ENCODE peak calls at places on chromosomes 5 and 9, in five cellular contexts. C is H1, Z is GM12878, O is HepG2, E is K562. U is an unnamed sample.

GRCh38 chr9:96062051-96062450 is 186.6 kb downstream of the ERCC6L2 start:
- DNase-seq in C (no peak), Z (no peak), O (no peak), E (no peak), U (no peak)

GRCh38 chr5:169637085-169637855 is at the start of gene DOCK2:
- DNase-seq in C (no peak), Z (no peak), O (no peak), E (peak; percentile 47), U (peak; percentile 59)

GRCh38 chr9:84061613-84062205 is 81.1 kb downstream of the RMI1 start:
- DNase-seq in C (no peak), Z (no peak), O (no peak), E (no peak), U (no peak)

GRCh38 chr5:163612358-163613149 is 107.1 kb downstream of the MAT2B start:
- DNase-seq in C (no peak), Z (no peak), O (no peak), E (no peak), U (peak; percentile 16)

GRCh38 chr5:17305024-17305423 is 87.6 kb downstream of the BASP1 start:
- DNase-seq in C (no peak), Z (no peak), O (no peak), E (no peak), U (no peak)

GRCh38 chr9:80144856-80145255 is 573.1 kb downstream of the TLE4 start:
- DNase-seq in C (no peak), Z (no peak), O (no peak), E (no peak), U (no peak)

GRCh38 chr5:66841264-66841663 is 245.1 kb downstream of the MAST4 start:
- DNase-seq in C (no peak), Z (no peak), O (no peak), E (no peak), U (no peak)

GRCh38 chr5:83313431-83313830 is 158.1 kb upstream of the VCAN start:
- DNase-seq in C (no peak), Z (no peak), O (no peak), E (no peak), U (no peak)

GRCh38 chr9:123876750-123877149 is 53.2 kb downstream of the DENND1A start:
- DNase-seq in C (no peak), Z (no peak), O (no peak), E (no peak), U (no peak)

GRCh38 chr9:123867971-123868370 is 62.0 kb downstream of the DENND1A start:
- DNase-seq in C (no peak), Z (no peak), O (no peak), E (no peak), U (no peak)

GRCh38 chr9:123867034-123867433 is 62.9 kb downstream of the DENND1A start:
- DNase-seq in C (no peak), Z (no peak), O (no peak), E (no peak), U (no peak)

GRCh38 chr9:123871781-123872180 is 58.1 kb downstream of the DENND1A start:
- DNase-seq in C (no peak), Z (no peak), O (no peak), E (no peak), U (peak; percentile 24)

DNA sequence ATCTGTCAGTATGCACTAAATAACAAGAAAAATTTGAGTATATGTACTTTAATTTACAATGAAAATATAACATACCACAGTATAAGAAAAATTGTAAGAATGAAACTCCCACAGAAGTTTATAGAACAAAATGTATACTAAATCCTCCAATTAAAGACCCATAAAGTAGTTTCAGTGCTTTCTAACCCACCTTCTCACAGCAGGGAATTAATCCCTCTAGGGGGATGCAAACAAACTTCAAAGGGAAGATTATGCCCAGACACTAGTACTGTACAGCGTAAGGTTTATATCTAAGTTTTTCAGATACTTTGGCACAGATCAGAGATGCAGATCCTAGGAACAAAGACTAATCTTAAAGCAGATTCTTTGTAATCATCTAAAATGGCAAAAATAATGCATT is 57.2 kb downstream of the DENND1A start:
- DNase-seq in C (no peak), Z (no peak), O (no peak), E (no peak), U (no peak)
- TF ChIP-seq CREB1 in C (no peak), Z (no peak), O (no peak), E (no peak), U (no peak)

DNA sequence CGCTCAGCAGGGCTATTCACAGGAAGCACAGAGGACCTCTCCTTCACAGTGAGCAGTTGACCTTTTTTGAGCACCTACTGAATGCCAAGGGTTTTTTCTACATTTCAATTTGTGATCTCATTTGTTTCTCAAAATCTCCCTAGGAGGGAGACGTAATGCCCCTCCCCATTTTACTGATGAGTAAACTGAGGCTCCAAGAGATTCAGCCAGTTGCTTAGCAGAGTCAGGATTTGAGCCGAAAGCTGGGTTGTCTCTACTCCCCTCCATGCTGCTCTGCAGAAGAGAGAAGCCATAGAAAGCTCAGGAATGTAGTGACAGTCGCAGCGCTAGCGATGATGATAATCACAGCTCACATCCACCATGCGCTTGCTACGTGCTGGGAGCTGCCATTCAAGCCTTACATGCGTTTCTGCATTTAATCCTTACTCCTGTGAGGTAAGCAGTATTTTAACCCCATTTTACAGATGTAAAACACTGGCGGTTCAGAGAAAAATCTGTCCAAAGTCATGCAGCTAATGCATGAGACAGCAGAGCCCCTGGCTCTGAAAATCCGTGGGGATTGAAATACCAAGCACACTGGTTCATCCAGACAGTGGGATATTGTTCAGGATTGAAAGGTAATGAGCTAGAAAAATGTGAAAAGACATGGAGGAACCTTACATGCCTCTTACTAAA is 33.8 kb downstream of the ERGIC1 start:
- DNase-seq in C (no peak), Z (no peak), O (no peak), E (no peak), U (no peak)
- H3K4me3 ChIP-seq in C (no peak overlapping the region), Z (no peak overlapping the region), O (no peak overlapping the region), E (no peak overlapping the region), U (no peak overlapping the region)

GRCh38 chr5:107556575-107556974 is 114.2 kb downstream of the EFNA5 start:
- DNase-seq in C (no peak), Z (no peak), O (no peak), E (no peak), U (no peak)

GRCh38 chr5:107554776-107555424 is 115.8 kb downstream of the EFNA5 start:
- DNase-seq in C (no peak), Z (no peak), O (no peak), E (no peak), U (no peak)

GRCh38 chr5:107553063-107553676 is 117.6 kb downstream of the EFNA5 start:
- DNase-seq in C (no peak), Z (no peak), O (no peak), E (no peak), U (peak; percentile 39)

GRCh38 chr5:107557051-107557658 is 113.6 kb downstream of the EFNA5 start:
- DNase-seq in C (peak; percentile 46), Z (no peak), O (no peak), E (no peak), U (peak; percentile 76)

GRCh38 chr5:107555425-107556090 is 115.2 kb downstream of the EFNA5 start:
- DNase-seq in C (no peak), Z (no peak), O (no peak), E (no peak), U (no peak)
- TF ChIP-seq CREB1 in C (no peak), Z (no peak), O (no peak), E (no peak), U (no peak)

DNA sequence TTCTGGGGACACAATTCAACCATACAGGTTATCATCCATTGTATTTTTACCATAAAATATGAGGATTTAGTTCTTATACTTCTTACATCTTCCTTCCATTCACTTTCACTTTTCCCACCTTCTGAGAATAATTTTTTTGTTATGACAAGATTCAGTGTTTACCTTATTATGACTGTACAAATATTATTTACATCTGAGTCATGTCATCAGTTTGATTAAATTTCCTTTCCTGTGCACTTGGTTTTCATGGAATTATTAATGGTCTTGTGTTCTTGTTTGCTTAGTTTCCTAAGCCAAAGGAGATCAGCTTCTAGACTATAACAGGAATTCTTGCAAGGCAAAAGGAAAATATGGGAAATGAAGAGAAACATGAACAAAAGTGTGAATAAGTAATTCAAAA is 366.5 kb downstream of the TMEM38B start:
- DNase-seq in C (no peak), Z (no peak), O (no peak), E (no peak), U (no peak)
- H3K4me3 ChIP-seq in C (no peak overlapping the region), Z (no peak overlapping the region), O (no peak overlapping the region), E (no peak overlapping the region), U (no peak overlapping the region)

GRCh38 chr9:72459308-72459707 is 62.1 kb upstream of the TMC1 start:
- DNase-seq in C (no peak), Z (no peak), O (no peak), E (no peak), U (no peak)

GRCh38 chr9:72457366-72457765 is 64.0 kb upstream of the TMC1 start:
- DNase-seq in C (no peak), Z (no peak), O (no peak), E (no peak), U (no peak)

GRCh38 chr9:72458153-72458552 is 63.3 kb upstream of the TMC1 start:
- DNase-seq in C (no peak), Z (no peak), O (no peak), E (no peak), U (no peak)

GRCh38 chr9:72454871-72455471 is 66.4 kb upstream of the TMC1 start:
- DNase-seq in C (peak; percentile 27), Z (no peak), O (peak; percentile 65), E (no peak), U (peak; percentile 71)

GRCh38 chr9:72453797-72454196 is 67.6 kb upstream of the TMC1 start:
- DNase-seq in C (no peak), Z (no peak), O (peak; percentile 14), E (no peak), U (no peak)
- TF ChIP-seq CREB1 in C (no peak), Z (no peak), O (no peak), E (no peak), U (no peak)

DNA sequence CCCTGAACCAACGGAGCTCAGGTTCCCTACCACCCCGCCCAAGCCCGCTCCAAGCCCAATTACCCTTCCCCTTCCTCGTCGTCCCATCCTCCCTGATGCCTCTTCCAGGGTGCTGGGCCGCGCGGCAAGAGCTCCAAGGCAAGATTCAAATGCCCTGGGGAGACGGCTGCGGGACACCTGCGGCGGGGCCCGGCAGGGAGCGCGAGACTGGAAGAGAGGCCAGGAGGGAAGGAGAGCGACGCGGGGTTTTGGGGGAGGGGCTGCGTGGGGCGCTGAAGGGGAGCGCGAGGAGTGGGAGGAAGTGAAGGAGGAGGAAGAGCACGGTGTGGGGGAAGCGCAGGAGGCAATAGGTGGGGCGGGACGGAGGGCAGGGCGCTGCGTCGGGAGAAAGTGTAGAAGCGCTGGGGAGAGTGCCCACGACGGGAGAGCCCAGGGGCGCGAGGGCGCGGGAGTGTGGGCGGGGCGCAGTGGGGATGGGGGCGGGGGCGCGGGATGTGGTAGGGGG is 975 bp upstream of the NXNL2 start:
- DNase-seq in C (no peak), Z (no peak), O (no peak), E (peak; percentile 30), U (peak; percentile 68)
- H3K4me3 ChIP-seq in C (peak overlapping the region; percentile 91), Z (no peak overlapping the region), O (peak overlapping the region; percentile 25), E (peak overlapping the region; percentile 28), U (peak overlapping the region; percentile 93)